ENCODE peak calls at places on chromosomes 3 and 15, in five cellular contexts. B is stimulated activated CD8-positive, alpha-beta memory T cell treated with anti-CD3 and anti-CD28 coated beads, Interleukin-7, amount 100 ng/mL, for 1 hour; R is NCI-H1105; Z is Daoy; C is stimulated activated CD4-positive, alpha-beta T cell treated with anti-CD3 and anti-CD28 coated beads, Interleukin-4, amount 100 ng/mL, for 4 hours. N is an unnamed sample.

GRCh38 chr3:20622304-20622703 is 436.3 kb upstream of the SGO1 start:
- DNase-seq in B (no peak), Z (no peak), R (no peak), C (no peak), N (no peak)

GRCh38 chr3:182308328-182308727 is 485.0 kb upstream of the ATP11B start:
- DNase-seq in Z (no peak), R (no peak), B (no peak), C (no peak), N (no peak)

GRCh38 chr3:193728429-193729087 is 135.6 kb downstream of the OPA1 start:
- DNase-seq in Z (no peak), C (no peak), B (no peak), R (no peak), N (no peak)

GRCh38 chr3:99410789-99411311 is 227.5 kb upstream of the COL8A1 start:
- DNase-seq in C (no peak), R (no peak), Z (peak), B (no peak), N (no peak)

GRCh38 chr3:131020122-131020693 is 6.4 kb downstream of the ASTE1 start:
- DNase-seq in R (no peak), C (no peak), B (no peak), Z (no peak), N (no peak)

GRCh38 chr15:47300035-47300434 is 417.3 kb upstream of the SEMA6D start:
- DNase-seq in B (no peak), Z (no peak), R (peak), C (no peak), N (no peak)

GRCh38 chr15:76954744-76955143 is 23.2 kb downstream of the RCN2 start:
- DNase-seq in R (no peak), B (no peak), C (no peak), Z (no peak), N (no peak)

GRCh38 chr15:38672814-38673292 is 108.2 kb upstream of the RASGRP1 start:
- DNase-seq in Z (no peak), B (no peak), R (no peak), C (no peak), N (no peak)

GRCh38 chr3:61946925-61947324 is 385.6 kb downstream of the PTPRG start:
- DNase-seq in B (no peak), Z (no peak), C (no peak), R (no peak), N (no peak)

GRCh38 chr3:14803101-14803980 is 15.4 kb upstream of the FGD5 start:
- DNase-seq in B (no peak), Z (peak), R (no peak), C (no peak), N (no peak)

GRCh38 chr15:69491051-69491505 is 38.5 kb downstream of the RPLP1 start:
- DNase-seq in Z (no peak), B (no peak), R (no peak), C (no peak), N (no peak)

GRCh38 chr3:69121950-69122349 is 445 bp downstream of the LMOD3 start:
- DNase-seq in R (no peak), B (no peak), C (no peak), Z (no peak), N (no peak)

GRCh38 chr3:14220933-14221332 is 42.3 kb downstream of the LSM3 start:
- DNase-seq in B (no peak), R (no peak), C (no peak), Z (no peak), N (no peak)

GRCh38 chr3:71254658-71255057 is 328.9 kb downstream of the FOXP1 start:
- DNase-seq in R (no peak), Z (no peak), B (no peak), C (no peak), N (no peak)

GRCh38 chr3:195204360-195205166 is 66.4 kb downstream of the XXYLT1 start:
- DNase-seq in R (peak), B (no peak), Z (peak), C (no peak), N (no peak)

GRCh38 chr3:121483290-121483689 is 62.5 kb downstream of the POLQ start:
- DNase-seq in Z (no peak), C (no peak), R (no peak), B (no peak), N (no peak)

GRCh38 chr3:183576487-183577107 is 21.1 kb upstream of the KLHL6 start:
- DNase-seq in Z (peak), C (no peak), R (peak), B (no peak), N (no peak)

GRCh38 chr3:27623085-27623753 is 98.9 kb downstream of the EOMES start:
- DNase-seq in B (no peak), C (no peak), Z (no peak), R (no peak), N (peak)

GRCh38 chr3:111863942-111864341 is 4.9 kb downstream of the PHLDB2 start:
- DNase-seq in C (no peak), Z (no peak), R (no peak), B (no peak), N (no peak)

GRCh38 chr3:136184703-136185102 is 11.4 kb downstream of the MSL2 start:
- DNase-seq in B (no peak), R (no peak), C (no peak), Z (no peak), N (no peak)

GRCh38 chr3:12856626-12857025 is 15.3 kb upstream of the RPL32 start:
- DNase-seq in B (no peak), R (no peak), Z (no peak), C (no peak), N (no peak)

GRCh38 chr3:143167956-143168355 is 48.4 kb downstream of the CHST2 start:
- DNase-seq in B (no peak), C (no peak), R (no peak), Z (peak), N (no peak)

GRCh38 chr15:77791994-77792393 is 159.3 kb upstream of the LINGO1 start:
- DNase-seq in C (no peak), B (no peak), R (no peak), Z (no peak), N (no peak)

GRCh38 chr15:70494861-70495571 is 268.3 kb downstream of the UACA start:
- DNase-seq in Z (peak), R (no peak), B (no peak), C (no peak), N (no peak)

GRCh38 chr3:98961161-98962155 is 60.0 kb upstream of the DCBLD2 start:
- DNase-seq in C (no peak), R (no peak), Z (peak), B (no peak), N (no peak)

GRCh38 chr3:52036829-52037228 is 19.5 kb downstream of the DUSP7 start:
- DNase-seq in C (no peak), Z (no peak), B (no peak), R (no peak), N (no peak)

N was measured in ascending aorta.